ENCODE peak calls at places on chromosomes 3 and 15, in nine cellular contexts. One of them, this sample, is unnamed.
A peak's percentile ranks its signal among the peaks of the same experiment; 100 is the strongest.

GRCh38 chr3:14388200-14388599 is 14.2 kb upstream of the SLC6A6 start:
- DNase-seq in amniotic stem cell: no peak
- DNase-seq in Panc1: no peak
- DNase-seq in NCI-H345: no peak
- DNase-seq in Calu3: no peak
- DNase-seq in left ventricle myocardium inferior: no peak
- DNase-seq in lung: no peak
- DNase-seq in GM12865: no peak
- DNase-seq in germinal center: no peak
- DNase-seq in this sample: no peak

GRCh38 chr3:44915702-44916438 is 41.5 kb downstream of the TGM4 start:
- DNase-seq in GM12865: no peak
- DNase-seq in Panc1: no peak
- DNase-seq in lung: no peak
- DNase-seq in germinal center: no peak
- DNase-seq in NCI-H345: no peak
- DNase-seq in Calu3: no peak
- DNase-seq in amniotic stem cell: no peak
- DNase-seq in left ventricle myocardium inferior: no peak
- DNase-seq in this sample: no peak

GRCh38 chr3:127035672-127036071 is 52.8 kb downstream of the PLXNA1 start:
- DNase-seq in NCI-H345: no peak
- DNase-seq in lung: peak; percentile 82
- DNase-seq in amniotic stem cell: no peak
- DNase-seq in GM12865: no peak
- DNase-seq in left ventricle myocardium inferior: peak; percentile 24
- DNase-seq in Calu3: peak; percentile 83
- DNase-seq in germinal center: no peak
- DNase-seq in Panc1: no peak
- DNase-seq in this sample: peak; percentile 76

GRCh38 chr3:168212664-168213255 is 117.0 kb upstream of the GOLIM4 start:
- DNase-seq in Calu3: no peak
- DNase-seq in left ventricle myocardium inferior: no peak
- DNase-seq in lung: no peak
- DNase-seq in NCI-H345: no peak
- DNase-seq in Panc1: no peak
- DNase-seq in germinal center: no peak
- DNase-seq in amniotic stem cell: no peak
- DNase-seq in GM12865: no peak
- DNase-seq in this sample: no peak

GRCh38 chr3:3772920-3773319 is 26.3 kb upstream of the LRRN1 start:
- DNase-seq in Calu3: no peak
- DNase-seq in NCI-H345: peak; percentile 67
- DNase-seq in left ventricle myocardium inferior: no peak
- DNase-seq in germinal center: no peak
- DNase-seq in amniotic stem cell: no peak
- DNase-seq in Panc1: no peak
- DNase-seq in lung: no peak
- DNase-seq in GM12865: no peak
- DNase-seq in this sample: no peak

GRCh38 chr3:159007331-159007730 is 205.5 kb downstream of the MFSD1 start:
- DNase-seq in amniotic stem cell: no peak
- DNase-seq in NCI-H345: no peak
- DNase-seq in GM12865: no peak
- DNase-seq in left ventricle myocardium inferior: no peak
- DNase-seq in lung: no peak
- DNase-seq in Panc1: no peak
- DNase-seq in germinal center: no peak
- DNase-seq in Calu3: no peak
- DNase-seq in this sample: no peak

GRCh38 chr3:109731639-109732473 is 394.5 kb upstream of the DPPA4 start:
- DNase-seq in lung: peak; percentile 41
- DNase-seq in GM12865: peak; percentile 56
- DNase-seq in amniotic stem cell: peak; percentile 23
- DNase-seq in Calu3: peak; percentile 63
- DNase-seq in germinal center: peak; percentile 6
- DNase-seq in NCI-H345: peak; percentile 6
- DNase-seq in left ventricle myocardium inferior: no peak
- DNase-seq in Panc1: peak; percentile 35
- DNase-seq in this sample: peak; percentile 29

GRCh38 chr3:110743202-110743601 is 328.4 kb upstream of the NECTIN3 start:
- DNase-seq in GM12865: no peak
- DNase-seq in germinal center: no peak
- DNase-seq in Panc1: no peak
- DNase-seq in Calu3: peak; percentile 30
- DNase-seq in NCI-H345: no peak
- DNase-seq in lung: no peak
- DNase-seq in amniotic stem cell: no peak
- DNase-seq in left ventricle myocardium inferior: no peak
- DNase-seq in this sample: no peak

GRCh38 chr3:192772495-192772894 is 45.2 kb upstream of the FGF12 start:
- DNase-seq in amniotic stem cell: no peak
- DNase-seq in NCI-H345: peak; percentile 61
- DNase-seq in germinal center: no peak
- DNase-seq in GM12865: peak; percentile 26
- DNase-seq in Panc1: no peak
- DNase-seq in left ventricle myocardium inferior: peak; percentile 48
- DNase-seq in Calu3: peak; percentile 71
- DNase-seq in lung: no peak
- DNase-seq in this sample: peak; percentile 12

GRCh38 chr3:2485027-2485375 is 386.3 kb downstream of the CNTN4 start:
- DNase-seq in lung: no peak
- DNase-seq in germinal center: no peak
- DNase-seq in Calu3: no peak
- DNase-seq in GM12865: no peak
- DNase-seq in amniotic stem cell: no peak
- DNase-seq in NCI-H345: no peak
- DNase-seq in left ventricle myocardium inferior: no peak
- DNase-seq in Panc1: no peak
- DNase-seq in this sample: no peak

GRCh38 chr15:65834603-65835282 is 34.5 kb upstream of the RAB11A start:
- DNase-seq in left ventricle myocardium inferior: no peak
- DNase-seq in lung: no peak
- DNase-seq in GM12865: no peak
- DNase-seq in Calu3: no peak
- DNase-seq in amniotic stem cell: no peak
- DNase-seq in germinal center: no peak
- DNase-seq in Panc1: no peak
- DNase-seq in NCI-H345: no peak
- DNase-seq in this sample: no peak

GRCh38 chr3:89320186-89320585 is 212.8 kb downstream of the EPHA3 start:
- DNase-seq in amniotic stem cell: no peak
- DNase-seq in Panc1: no peak
- DNase-seq in left ventricle myocardium inferior: no peak
- DNase-seq in Calu3: no peak
- DNase-seq in lung: no peak
- DNase-seq in germinal center: no peak
- DNase-seq in GM12865: no peak
- DNase-seq in NCI-H345: no peak
- DNase-seq in this sample: no peak

GRCh38 chr3:26106119-26106690 is 316.3 kb downstream of the OXSM start:
- DNase-seq in GM12865: no peak
- DNase-seq in amniotic stem cell: no peak
- DNase-seq in germinal center: no peak
- DNase-seq in left ventricle myocardium inferior: no peak
- DNase-seq in Panc1: no peak
- DNase-seq in lung: no peak
- DNase-seq in Calu3: no peak
- DNase-seq in NCI-H345: peak; percentile 36
- DNase-seq in this sample: no peak

GRCh38 chr15:62722237-62722636 is 320.3 kb upstream of the TPM1 start:
- DNase-seq in lung: no peak
- DNase-seq in Panc1: no peak
- DNase-seq in NCI-H345: no peak
- DNase-seq in left ventricle myocardium inferior: no peak
- DNase-seq in amniotic stem cell: no peak
- DNase-seq in germinal center: no peak
- DNase-seq in GM12865: no peak
- DNase-seq in Calu3: no peak
- DNase-seq in this sample: no peak

GRCh38 chr15:27833974-27834373 is 265.1 kb downstream of the OCA2 start:
- DNase-seq in Panc1: no peak
- DNase-seq in germinal center: no peak
- DNase-seq in NCI-H345: no peak
- DNase-seq in lung: no peak
- DNase-seq in Calu3: no peak
- DNase-seq in left ventricle myocardium inferior: no peak
- DNase-seq in GM12865: no peak
- DNase-seq in amniotic stem cell: no peak
- DNase-seq in this sample: no peak

GRCh38 chr3:117526485-117527079 is 817.0 kb downstream of the TUSC7 start:
- DNase-seq in germinal center: peak; percentile 4
- DNase-seq in GM12865: peak; percentile 50
- DNase-seq in Calu3: peak; percentile 49
- DNase-seq in lung: peak; percentile 39
- DNase-seq in amniotic stem cell: peak; percentile 33
- DNase-seq in left ventricle myocardium inferior: no peak
- DNase-seq in Panc1: no peak
- DNase-seq in NCI-H345: no peak
- DNase-seq in this sample: peak; percentile 2

GRCh38 chr15:64089553-64090280 is 3.9 kb downstream of the CIAO2A start:
- DNase-seq in lung: no peak
- DNase-seq in Calu3: no peak
- DNase-seq in GM12865: peak; percentile 79
- DNase-seq in amniotic stem cell: no peak
- DNase-seq in NCI-H345: no peak
- DNase-seq in left ventricle myocardium inferior: no peak
- DNase-seq in germinal center: peak; percentile 83
- DNase-seq in Panc1: no peak
- DNase-seq in this sample: no peak

GRCh38 chr3:189169728-189170127 is 2.0 kb upstream of the TPRG1 start:
- DNase-seq in amniotic stem cell: no peak
- DNase-seq in lung: peak; percentile 28
- DNase-seq in left ventricle myocardium inferior: no peak
- DNase-seq in GM12865: no peak
- DNase-seq in Calu3: no peak
- DNase-seq in Panc1: no peak
- DNase-seq in germinal center: no peak
- DNase-seq in NCI-H345: no peak
- DNase-seq in this sample: no peak

This sample was measured in HCT116.